ENCODE peak calls at places on chromosome 19, in four cellular contexts. J is IMR-90, M is thyroid gland, Q is ascending aorta. H is an unnamed sample. For H3K4me1, the result is how much of the 10 kb centered on the place peaks cover.

GRCh38 chr19:40424637-40425449 is 949 bp downstream of the SERTAD1 start:
- DNase-seq in J (peak), Q (no peak), M (no peak), H (no peak)

GRCh38 chr19:40423227-40423566 is 2.6 kb downstream of the SERTAD1 start:
- DNase-seq in J (no peak), Q (no peak), M (no peak), H (no peak)

GRCh38 chr19:2245273-2245672 is 3.9 kb upstream of the AMH start:
- DNase-seq in Q (no peak), J (no peak), M (no peak), H (no peak)

GRCh38 chr19:6662692-6663091 is 7.3 kb downstream of the TNFSF14 start:
- DNase-seq in J (no peak), M (no peak), Q (no peak), H (no peak)

GRCh38 chr19:42280761-42281174 is 11.7 kb downstream of the CIC start:
- DNase-seq in M (peak), J (peak), Q (no peak), H (peak)

GRCh38 chr19:18655173-18655844 is 18.5 kb downstream of the KLHL26 start:
- DNase-seq in J (no peak), Q (no peak), M (no peak), H (no peak)

GRCh38 chr19:17424743-17425365 is 5.0 kb downstream of the MVB12A start:
- DNase-seq in Q (no peak), M (peak), J (peak), H (no peak)

GRCh38 chr19:8610041-8610927 is at the start of gene ADAMTS10:
- DNase-seq in M (no peak), J (peak), Q (no peak), H (peak)

GRCh38 chr19:32901504-32902161 is 32.1 kb upstream of the SLC7A9 start:
- DNase-seq in J (no peak), M (no peak), Q (no peak), H (no peak)

GRCh38 chr19:38402623-38402966 is 298 bp upstream of the FAM98C start:
- DNase-seq in Q (no peak), M (no peak), J (no peak), H (no peak)

GRCh38 chr19:42306646-42307045 is 4.2 kb upstream of the PAFAH1B3 start:
- DNase-seq in M (no peak), J (no peak), Q (no peak), H (no peak)

GRCh38 chr19:21463449-21464105 is 41.8 kb upstream of the ZNF429 start:
- DNase-seq in Q (no peak), M (peak), J (no peak), H (no peak)

GRCh38 chr19:1312732-1313694 is 27.3 kb downstream of the EFNA2 start:
- DNase-seq in J (peak), Q (no peak), M (peak), H (no peak)

GRCh38 chr19:21483589-21484170 is 21.7 kb upstream of the ZNF429 start:
- DNase-seq in Q (no peak), M (peak), J (no peak), H (peak)

GRCh38 chr19:14516746-14517438 is 1.3 kb downstream of the DNAJB1 start:
- DNase-seq in Q (no peak), M (no peak), J (no peak), H (no peak)

GRCh38 chr19:1102407-1103106 is 1.2 kb upstream of the GPX4 start:
- DNase-seq in Q (peak), J (peak), M (peak), H (peak)

GRCh38 chr19:35027851-35028599 is 2.2 kb upstream of the SCN1B start:
- DNase-seq in M (no peak), Q (no peak), J (peak), H (no peak)
- H3K4me1 ChIP-seq in M (under half), Q (under half), J (under half), H (under half)

GRCh38 chr19:43502419-43502976 is 2.0 kb downstream of the PHLDB3 start:
- DNase-seq in J (no peak), Q (no peak), M (no peak), H (no peak)
- H3K4me1 ChIP-seq in J (under half), Q (under half), M (under half), H (under half)

GRCh38 chr19:45885556-45886426 is at the start of gene IRF2BP1:
- DNase-seq in Q (peak), J (peak), M (peak), H (peak)

GRCh38 chr19:45886427-45887310 is 728 bp upstream of the IRF2BP1 start:
- DNase-seq in J (peak), M (peak), Q (peak), H (peak)

GRCh38 chr19:45890877-45891276 is 4.9 kb upstream of the IRF2BP1 start:
- DNase-seq in Q (no peak), J (no peak), M (no peak), H (no peak)

GRCh38 chr19:45887311-45887710 is 1.4 kb upstream of the IRF2BP1 start:
- DNase-seq in Q (no peak), M (no peak), J (no peak), H (no peak)

DNA sequence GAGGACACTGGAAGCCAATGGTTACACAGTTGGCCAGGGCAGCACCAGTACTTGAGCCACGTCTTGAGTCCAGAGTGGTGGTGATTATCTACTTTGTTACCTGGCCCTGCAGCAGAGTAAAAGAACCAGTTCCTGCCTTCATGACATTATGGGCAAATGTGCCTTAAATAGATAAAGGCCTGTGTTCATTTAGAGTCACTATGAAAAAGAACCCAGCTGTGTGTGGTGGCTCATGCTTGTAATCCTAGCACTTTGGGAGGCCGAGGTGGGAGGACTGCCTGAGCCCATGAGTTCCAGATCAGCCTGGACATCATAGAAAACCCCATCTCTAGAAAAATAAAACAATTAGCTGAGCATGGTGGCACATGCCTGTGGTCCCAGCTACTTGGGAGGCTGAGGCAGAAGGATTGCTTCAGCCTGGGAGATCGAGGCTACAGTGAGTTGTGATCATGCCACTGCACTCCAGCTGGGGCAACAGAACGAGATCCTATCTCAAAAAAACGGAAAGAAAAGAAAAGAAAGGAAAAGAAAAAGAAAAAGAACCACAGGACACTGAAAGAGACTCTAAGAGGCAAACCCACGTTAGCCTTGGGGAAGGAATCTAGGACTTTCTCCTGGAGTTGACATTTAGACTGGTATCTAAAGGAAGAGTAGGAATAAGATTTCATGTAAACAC is 3.4 kb upstream of the IRF2BP1 start:
- DNase-seq in J (no peak), M (no peak), Q (no peak), H (no peak)
- H3K4me1 ChIP-seq in J (under half), M (under half), Q (under half), H (under half)

GRCh38 chr19:3389876-3390361 is 23.5 kb downstream of the NFIC start:
- DNase-seq in M (peak), Q (no peak), J (peak), H (no peak)
- H3K4me1 ChIP-seq in M (under half), Q (under half), J (under half), H (half or more)

DNA sequence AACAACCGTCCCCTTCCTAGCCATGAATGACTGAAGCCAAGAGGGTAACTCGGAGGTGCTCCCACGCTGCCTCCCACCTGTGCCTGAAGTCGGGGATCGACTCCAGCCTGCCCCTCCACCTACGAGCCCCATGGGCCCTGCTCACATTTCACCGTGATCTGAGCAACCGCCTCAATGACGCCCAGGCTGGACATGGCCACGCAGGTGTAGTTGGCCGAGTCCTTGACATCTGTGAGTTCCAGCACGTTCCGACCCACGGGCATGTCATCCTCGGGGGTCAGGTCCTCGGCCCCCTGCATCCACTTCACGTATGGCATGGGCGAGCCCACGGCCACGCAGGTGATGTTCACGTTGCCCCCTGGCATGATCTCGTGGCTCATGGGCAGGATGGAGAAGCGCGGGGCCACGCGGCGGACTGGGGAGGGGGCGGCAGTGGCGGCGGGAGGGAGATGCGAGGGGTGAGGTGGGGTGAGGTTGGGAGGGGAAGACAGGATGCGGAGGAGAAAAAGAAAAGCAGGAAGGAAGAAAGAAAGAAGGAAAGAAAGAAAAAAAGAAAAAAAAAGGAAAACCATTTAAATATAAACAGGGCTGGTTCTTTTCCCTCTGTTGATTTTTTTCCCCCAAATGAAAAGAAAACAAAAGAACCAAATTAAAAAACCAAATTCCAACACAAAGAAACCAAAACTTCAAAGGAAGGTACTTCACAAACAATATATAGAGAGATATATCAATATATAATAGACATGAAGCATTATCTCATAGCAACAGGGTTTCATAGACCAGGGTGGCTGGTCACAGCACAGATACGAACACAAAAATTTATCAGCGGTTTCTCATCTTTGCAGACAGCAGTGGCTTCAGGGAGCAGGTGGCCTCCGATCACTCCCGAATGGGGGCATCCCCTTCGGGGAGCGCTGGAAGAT is 94.7 kb downstream of the PTPRS start:
- DNase-seq in M (no peak), Q (no peak), J (no peak), H (no peak)
- H3K4me1 ChIP-seq in M (under half), Q (under half), J (under half), H (under half)

DNA sequence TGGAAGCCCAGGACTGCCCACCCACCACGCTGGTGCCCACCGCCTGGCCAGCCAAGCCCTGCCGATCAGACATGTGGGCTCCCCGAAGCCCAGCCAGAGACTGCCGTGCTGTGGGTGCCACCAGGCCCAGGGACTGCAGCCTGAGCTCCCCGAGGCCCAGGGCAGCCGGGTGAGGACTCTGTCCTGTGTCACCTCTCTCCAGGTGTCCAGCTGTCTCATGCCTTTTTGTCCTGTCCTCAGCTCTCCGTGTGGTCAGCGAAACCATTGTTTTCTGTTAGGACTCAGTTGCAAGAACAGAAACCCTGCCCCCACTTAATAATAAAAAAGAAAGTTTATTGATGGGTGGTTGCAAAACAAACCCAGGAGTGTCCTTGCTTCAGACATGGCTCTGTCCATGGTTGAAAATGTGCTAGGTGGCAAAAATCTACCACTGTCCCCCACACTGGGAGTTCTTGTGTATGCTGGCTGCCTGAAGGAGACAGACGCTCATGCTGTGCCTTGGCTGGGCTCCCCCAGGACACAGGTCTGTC is 9.9 kb downstream of the PLEKHF1 start:
- DNase-seq in J (no peak), Q (no peak), M (no peak), H (no peak)
- H3K4me1 ChIP-seq in J (under half), Q (under half), M (under half), H (half or more)

GRCh38 chr19:16274466-16274865 is 50.2 kb upstream of the KLF2 start:
- DNase-seq in M (no peak), J (no peak), Q (no peak), H (no peak)
- H3K4me1 ChIP-seq in M (under half), J (under half), Q (under half), H (under half)

DNA sequence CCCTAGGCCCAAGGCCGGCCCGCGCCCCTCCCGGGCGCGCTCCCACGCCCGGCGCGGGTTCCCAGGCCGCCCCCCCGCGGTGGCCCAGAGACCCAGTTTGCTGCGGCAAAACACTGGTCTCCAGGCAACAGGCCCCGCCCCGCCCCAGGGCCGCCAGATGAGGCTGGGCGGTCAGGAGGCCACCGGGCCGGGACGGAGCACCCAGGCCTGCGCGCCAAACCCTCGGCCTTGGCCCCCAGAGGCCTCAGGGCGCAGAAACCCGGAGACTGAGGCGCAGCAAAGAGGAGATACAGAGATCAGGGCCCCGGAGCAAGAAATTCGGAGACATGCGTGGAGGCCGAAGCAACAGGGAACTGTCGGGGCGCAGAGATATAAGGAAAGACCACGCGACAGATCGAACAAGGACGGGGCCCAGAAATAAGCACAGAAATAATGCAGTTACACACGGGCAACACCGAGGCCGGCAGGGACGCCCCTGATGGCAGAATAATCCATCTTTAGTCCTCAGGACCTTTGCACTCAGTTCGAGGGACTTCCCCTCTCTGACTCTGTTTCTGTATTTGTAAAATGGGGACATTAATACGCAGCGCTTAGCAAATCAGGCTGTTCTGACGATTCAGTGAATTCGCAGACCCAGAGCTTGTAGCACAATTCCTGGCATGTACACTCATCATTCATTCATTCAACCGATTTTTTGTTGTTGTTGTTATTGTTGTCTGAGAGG is 20.8 kb upstream of the ERCC1 start:
- DNase-seq in J (peak), M (peak), Q (peak), H (peak)
- H3K4me1 ChIP-seq in J (under half), M (under half), Q (under half), H (under half)

GRCh38 chr19:54207908-54208783 is 7.5 kb downstream of the RPS9 start:
- DNase-seq in M (no peak), Q (peak), J (peak), H (no peak)
- H3K4me1 ChIP-seq in M (under half), Q (under half), J (under half), H (under half)

GRCh38 chr19:16337809-16338469 is 13.3 kb downstream of the KLF2 start:
- DNase-seq in J (no peak), M (no peak), Q (no peak), H (no peak)

GRCh38 chr19:16340092-16340491 is 15.5 kb downstream of the KLF2 start:
- DNase-seq in M (no peak), Q (no peak), J (peak), H (no peak)

GRCh38 chr19:16339361-16339725 is 14.7 kb downstream of the KLF2 start:
- DNase-seq in J (no peak), Q (no peak), M (no peak), H (no peak)

GRCh38 chr19:16340654-16341053 is 16.0 kb downstream of the KLF2 start:
- DNase-seq in Q (no peak), M (no peak), J (no peak), H (no peak)

DNA sequence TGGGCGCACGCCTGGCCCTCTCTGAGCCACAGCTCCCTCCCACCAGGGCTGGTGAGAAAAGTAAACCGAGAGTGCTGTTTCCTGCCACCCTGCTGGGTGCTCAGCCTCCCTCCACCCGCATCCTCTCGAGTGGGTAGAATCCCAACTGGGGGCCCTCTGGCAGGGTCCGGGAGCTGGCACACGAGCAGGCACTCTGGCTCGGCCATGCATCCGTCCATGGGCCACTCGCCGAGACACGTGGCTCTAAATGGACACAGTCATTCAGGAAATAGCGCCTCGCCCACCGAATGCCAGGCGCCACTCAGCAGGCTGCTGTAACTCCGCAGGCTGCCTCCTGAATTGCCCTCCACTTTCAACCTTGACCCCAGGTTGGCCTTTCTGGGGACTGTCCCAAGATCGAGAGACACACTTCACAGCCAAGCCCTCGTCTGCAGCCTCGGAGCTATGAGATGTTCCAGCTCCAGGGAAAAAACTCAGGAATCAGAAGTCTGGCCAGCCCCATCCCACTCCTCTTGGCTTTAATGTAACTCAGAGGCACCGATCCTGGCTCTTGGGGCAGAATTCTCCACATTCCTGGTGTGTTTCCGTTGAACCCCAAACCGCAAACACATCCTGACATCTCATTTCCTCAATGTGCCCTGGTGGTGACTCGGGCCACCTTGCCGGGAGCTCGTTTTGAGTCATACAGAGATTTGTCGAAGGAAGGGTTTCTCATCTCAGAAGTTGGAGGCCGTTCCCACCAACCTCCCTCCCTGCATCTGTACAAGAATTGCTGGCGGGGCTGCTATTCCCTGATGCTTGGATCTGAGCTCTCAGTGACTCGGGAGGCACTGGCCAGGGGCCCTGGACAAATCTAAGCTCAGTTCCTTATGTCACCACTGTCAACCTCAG is 14.1 kb downstream of the KLF2 start:
- DNase-seq in Q (peak), J (peak), M (peak), H (no peak)
- H3K4me1 ChIP-seq in Q (under half), J (under half), M (under half), H (under half)